ENCODE peak calls at places on chromosomes 5 and 9, in seven cellular contexts. One of them, this sample, is unnamed.

GRCh38 chr5:35803221-35803651 is 53.5 kb upstream of the IL7R start:
- DNase-seq in PC-3: no peak
- DNase-seq in SK-N-SH: peak
- DNase-seq in GM12878: no peak
- DNase-seq in K562: no peak
- DNase-seq in fibroblast of lung: peak
- DNase-seq in IMR-90: peak
- DNase-seq in this sample: no peak

GRCh38 chr9:18976368-18977238 is 56.4 kb downstream of the SAXO1 start:
- DNase-seq in PC-3: peak
- DNase-seq in fibroblast of lung: peak
- DNase-seq in IMR-90: peak
- DNase-seq in SK-N-SH: peak
- DNase-seq in GM12878: no peak
- DNase-seq in K562: no peak
- DNase-seq in this sample: no peak

GRCh38 chr5:178242416-178242815 is 9.8 kb upstream of the PHYKPL start:
- DNase-seq in IMR-90: no peak
- DNase-seq in SK-N-SH: no peak
- DNase-seq in GM12878: no peak
- DNase-seq in K562: no peak
- DNase-seq in PC-3: no peak
- DNase-seq in fibroblast of lung: no peak
- DNase-seq in this sample: no peak

GRCh38 chr9:124309665-124310064 is 51.9 kb downstream of the NEK6 start:
- DNase-seq in GM12878: no peak
- DNase-seq in PC-3: peak
- DNase-seq in K562: no peak
- DNase-seq in IMR-90: peak
- DNase-seq in SK-N-SH: no peak
- DNase-seq in fibroblast of lung: peak
- DNase-seq in this sample: no peak

GRCh38 chr5:102554728-102555127 is 55.9 kb upstream of the SLCO6A1 start:
- DNase-seq in IMR-90: no peak
- DNase-seq in GM12878: no peak
- DNase-seq in SK-N-SH: no peak
- DNase-seq in K562: no peak
- DNase-seq in fibroblast of lung: no peak
- DNase-seq in PC-3: peak
- DNase-seq in this sample: no peak

GRCh38 chr5:140571105-140571504 is 6.5 kb downstream of the SLC35A4 start:
- DNase-seq in IMR-90: no peak
- DNase-seq in PC-3: no peak
- DNase-seq in fibroblast of lung: no peak
- DNase-seq in K562: no peak
- DNase-seq in SK-N-SH: no peak
- DNase-seq in GM12878: no peak
- DNase-seq in this sample: no peak

GRCh38 chr9:110142868-110143866 is 64.8 kb downstream of the C9orf152 start:
- DNase-seq in IMR-90: no peak
- DNase-seq in PC-3: peak
- DNase-seq in K562: no peak
- DNase-seq in fibroblast of lung: no peak
- DNase-seq in GM12878: no peak
- DNase-seq in SK-N-SH: peak
- DNase-seq in this sample: no peak

GRCh38 chr5:127957183-127957582 is 126.4 kb upstream of the SLC12A2 start:
- DNase-seq in SK-N-SH: peak
- DNase-seq in IMR-90: peak
- DNase-seq in fibroblast of lung: peak
- DNase-seq in PC-3: peak
- DNase-seq in GM12878: no peak
- DNase-seq in K562: no peak
- DNase-seq in this sample: peak

GRCh38 chr5:62029303-62029702 is 276.7 kb upstream of the KIF2A start:
- DNase-seq in PC-3: peak
- DNase-seq in K562: no peak
- DNase-seq in GM12878: no peak
- DNase-seq in SK-N-SH: no peak
- DNase-seq in IMR-90: no peak
- DNase-seq in fibroblast of lung: peak
- DNase-seq in this sample: no peak

GRCh38 chr5:101390317-101390908 is 487.3 kb upstream of the ST8SIA4 start:
- DNase-seq in K562: peak
- DNase-seq in SK-N-SH: peak
- DNase-seq in PC-3: peak
- DNase-seq in fibroblast of lung: peak
- DNase-seq in IMR-90: peak
- DNase-seq in GM12878: peak
- DNase-seq in this sample: peak

GRCh38 chr9:89254773-89255125 is 56.2 kb upstream of the CKS2 start:
- DNase-seq in IMR-90: no peak
- DNase-seq in PC-3: no peak
- DNase-seq in GM12878: no peak
- DNase-seq in K562: no peak
- DNase-seq in fibroblast of lung: no peak
- DNase-seq in SK-N-SH: no peak
- DNase-seq in this sample: no peak

GRCh38 chr9:116288658-116289057 is 135.1 kb downstream of the PAPPA start:
- DNase-seq in IMR-90: peak
- DNase-seq in fibroblast of lung: peak
- DNase-seq in K562: no peak
- DNase-seq in GM12878: no peak
- DNase-seq in SK-N-SH: no peak
- DNase-seq in PC-3: peak
- DNase-seq in this sample: no peak

GRCh38 chr9:126885089-126885753 is 24.8 kb downstream of the ZBTB34 start:
- DNase-seq in K562: no peak
- DNase-seq in SK-N-SH: no peak
- DNase-seq in GM12878: no peak
- DNase-seq in PC-3: no peak
- DNase-seq in fibroblast of lung: no peak
- DNase-seq in IMR-90: peak
- DNase-seq in this sample: no peak

GRCh38 chr9:127139775-127140174 is 17.3 kb upstream of the ANGPTL2 start:
- DNase-seq in fibroblast of lung: no peak
- DNase-seq in IMR-90: no peak
- DNase-seq in SK-N-SH: no peak
- DNase-seq in GM12878: no peak
- DNase-seq in K562: no peak
- DNase-seq in PC-3: no peak
- DNase-seq in this sample: peak

GRCh38 chr9:97397220-97397619 is 14.7 kb upstream of the TDRD7 start:
- DNase-seq in fibroblast of lung: peak
- DNase-seq in SK-N-SH: no peak
- DNase-seq in IMR-90: no peak
- DNase-seq in K562: no peak
- DNase-seq in GM12878: peak
- DNase-seq in PC-3: peak
- DNase-seq in this sample: no peak

DNA sequence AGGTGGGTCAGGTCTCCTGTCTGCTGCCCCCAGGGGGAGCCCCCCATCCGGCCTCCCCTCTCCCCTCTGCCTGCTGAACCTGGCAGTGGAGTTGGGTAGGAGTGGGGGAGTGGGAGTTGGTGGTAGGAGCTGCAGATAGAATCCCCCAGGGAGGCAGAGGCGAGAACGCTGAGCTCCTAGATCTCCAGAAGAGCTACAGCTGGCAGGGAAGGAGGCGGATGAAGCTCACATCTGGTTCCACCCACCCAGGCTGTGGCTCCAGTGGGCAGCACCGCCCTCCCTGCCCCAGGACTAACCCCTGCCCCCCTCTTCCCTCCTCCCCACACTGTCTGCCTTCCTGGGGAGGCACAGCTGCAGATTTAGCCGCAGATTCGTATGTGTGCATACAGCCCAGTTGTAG is 34.3 kb downstream of the C9orf50 start:
- DNase-seq in GM12878: no peak
- DNase-seq in K562: peak
- DNase-seq in IMR-90: no peak
- DNase-seq in PC-3: no peak
- DNase-seq in fibroblast of lung: no peak
- DNase-seq in SK-N-SH: peak
- DNase-seq in this sample: no peak
- H3K9ac ChIP-seq in GM12878: no peak
- H3K9ac ChIP-seq in K562: peak
- H3K9ac ChIP-seq in IMR-90: no peak
- H3K9ac ChIP-seq in PC-3: no peak
- H3K9ac ChIP-seq in fibroblast of lung: no peak
- H3K9ac ChIP-seq in SK-N-SH: no peak
- H3K9ac ChIP-seq in this sample: no peak

DNA sequence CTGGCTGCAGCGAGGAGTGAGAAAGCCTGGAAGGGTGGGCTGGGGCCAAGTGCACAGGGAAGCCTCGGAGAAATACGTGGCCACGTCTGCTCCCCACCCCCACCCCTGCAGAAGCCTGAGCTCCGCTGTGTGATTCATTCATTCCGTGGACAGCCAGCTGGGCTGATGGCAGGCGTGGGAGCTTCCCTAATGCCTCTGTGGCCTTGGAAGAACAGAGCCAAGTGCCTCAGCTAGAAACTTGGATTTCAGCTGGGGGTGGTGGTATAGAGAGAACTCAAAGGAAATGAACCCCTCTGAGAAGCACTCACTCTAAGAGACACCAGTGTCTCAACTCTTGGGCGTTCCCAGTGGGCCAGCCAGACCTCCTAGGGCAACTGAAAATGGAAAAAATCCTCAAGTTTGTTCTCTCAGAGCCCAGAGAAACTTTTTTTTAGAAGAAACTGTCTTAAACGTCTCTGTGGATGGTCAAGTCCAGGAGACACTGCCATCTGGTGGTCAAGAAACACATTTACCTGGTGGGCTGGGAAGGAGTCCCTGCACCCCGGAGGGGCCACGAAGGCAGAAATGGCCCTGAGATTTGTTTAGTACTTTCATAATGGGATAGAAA is 18.0 kb downstream of the ATOX1 start:
- DNase-seq in fibroblast of lung: peak
- DNase-seq in GM12878: no peak
- DNase-seq in PC-3: peak
- DNase-seq in SK-N-SH: peak
- DNase-seq in IMR-90: peak
- DNase-seq in K562: peak
- DNase-seq in this sample: peak
- H3K9ac ChIP-seq in fibroblast of lung: peak
- H3K9ac ChIP-seq in GM12878: no peak
- H3K9ac ChIP-seq in PC-3: peak
- H3K9ac ChIP-seq in SK-N-SH: peak
- H3K9ac ChIP-seq in IMR-90: peak
- H3K9ac ChIP-seq in K562: peak
- H3K9ac ChIP-seq in this sample: peak

GRCh38 chr5:5418006-5418405 is 4.5 kb upstream of the ICE1 start:
- DNase-seq in SK-N-SH: no peak
- DNase-seq in K562: no peak
- DNase-seq in PC-3: no peak
- DNase-seq in IMR-90: no peak
- DNase-seq in GM12878: no peak
- DNase-seq in fibroblast of lung: no peak
- DNase-seq in this sample: no peak

GRCh38 chr5:5420251-5420650 is 2.2 kb upstream of the ICE1 start:
- DNase-seq in GM12878: no peak
- DNase-seq in K562: no peak
- DNase-seq in SK-N-SH: no peak
- DNase-seq in PC-3: no peak
- DNase-seq in fibroblast of lung: no peak
- DNase-seq in IMR-90: no peak
- DNase-seq in this sample: no peak

GRCh38 chr5:5416733-5417132 is 5.7 kb upstream of the ICE1 start:
- DNase-seq in fibroblast of lung: peak
- DNase-seq in PC-3: no peak
- DNase-seq in K562: no peak
- DNase-seq in GM12878: no peak
- DNase-seq in IMR-90: no peak
- DNase-seq in SK-N-SH: no peak
- DNase-seq in this sample: no peak

GRCh38 chr5:5419291-5420210 is 2.9 kb upstream of the ICE1 start:
- DNase-seq in fibroblast of lung: peak
- DNase-seq in GM12878: no peak
- DNase-seq in K562: peak
- DNase-seq in SK-N-SH: peak
- DNase-seq in PC-3: peak
- DNase-seq in IMR-90: peak
- DNase-seq in this sample: no peak

GRCh38 chr5:5418764-5419163 is 3.7 kb upstream of the ICE1 start:
- DNase-seq in K562: no peak
- DNase-seq in PC-3: no peak
- DNase-seq in GM12878: no peak
- DNase-seq in fibroblast of lung: no peak
- DNase-seq in SK-N-SH: no peak
- DNase-seq in IMR-90: no peak
- DNase-seq in this sample: no peak
- H3K9ac ChIP-seq in K562: no peak
- H3K9ac ChIP-seq in PC-3: no peak
- H3K9ac ChIP-seq in GM12878: no peak
- H3K9ac ChIP-seq in fibroblast of lung: no peak
- H3K9ac ChIP-seq in SK-N-SH: no peak
- H3K9ac ChIP-seq in IMR-90: no peak
- H3K9ac ChIP-seq in this sample: no peak

DNA sequence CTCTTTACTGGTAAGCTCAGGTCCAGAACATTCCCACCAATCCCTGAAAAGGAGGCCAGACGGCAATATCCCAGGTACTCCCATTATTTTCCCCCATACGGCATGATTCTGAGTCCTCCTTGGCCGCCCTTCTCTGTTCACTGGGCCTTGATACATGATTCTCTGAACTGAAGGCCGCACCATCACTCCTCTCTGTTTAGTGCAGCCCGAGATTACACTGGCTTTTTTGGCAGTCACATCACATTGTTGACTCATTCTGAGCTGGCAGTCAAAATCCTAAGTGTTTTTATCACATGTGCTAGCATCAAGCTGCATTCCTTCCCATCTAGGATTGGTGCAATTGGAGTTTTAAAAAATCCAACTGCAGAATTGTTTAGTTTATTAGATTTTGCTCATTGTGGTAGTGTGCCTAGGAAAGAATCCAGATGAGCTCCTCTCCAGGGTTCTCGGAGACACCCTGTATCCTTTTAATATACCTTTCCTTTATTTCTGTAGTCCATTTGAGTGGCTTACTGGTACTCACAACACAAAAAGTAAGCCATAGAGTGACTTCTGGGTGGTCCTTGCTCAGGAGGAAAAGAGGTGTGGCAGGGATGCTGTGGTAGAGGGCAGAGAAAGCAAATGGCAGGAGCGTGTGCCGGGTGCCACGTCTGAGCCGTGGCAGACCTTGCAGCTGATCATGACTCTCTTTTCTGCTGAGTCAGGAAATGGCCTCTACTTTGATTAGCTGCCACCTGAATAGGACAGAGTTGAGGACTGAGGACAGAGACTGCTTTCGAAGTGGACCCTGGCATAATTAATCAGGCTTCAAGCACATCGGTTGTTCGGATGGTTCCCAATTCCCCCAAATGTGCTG is 121.1 kb upstream of the IL12B start:
- DNase-seq in fibroblast of lung: peak
- DNase-seq in PC-3: peak
- DNase-seq in GM12878: no peak
- DNase-seq in IMR-90: peak
- DNase-seq in K562: no peak
- DNase-seq in SK-N-SH: no peak
- DNase-seq in this sample: no peak
- H3K9ac ChIP-seq in fibroblast of lung: no peak
- H3K9ac ChIP-seq in PC-3: no peak
- H3K9ac ChIP-seq in GM12878: no peak
- H3K9ac ChIP-seq in IMR-90: peak
- H3K9ac ChIP-seq in K562: no peak
- H3K9ac ChIP-seq in SK-N-SH: peak
- H3K9ac ChIP-seq in this sample: no peak